ENCODE peak calls at places on chromosome 18, in seven cellular contexts. D, J, S, W, C, K and L are unnamed samples.

GRCh38 chr18:62486290-62486964 is 36.4 kb upstream of the ZCCHC2 start:
- DNase-seq in K (no peak), C (peak), S (no peak), W (no peak), J (peak), D (peak), L (no peak)

GRCh38 chr18:50276452-50276851 is 4.9 kb downstream of the MBD1 start:
- DNase-seq in W (no peak), J (no peak), S (no peak), C (no peak), D (no peak), K (no peak), L (no peak)

GRCh38 chr18:54233761-54234160 is 9.3 kb upstream of the MBD2 start:
- DNase-seq in W (no peak), S (no peak), D (no peak), C (no peak), J (no peak), K (no peak), L (no peak)

GRCh38 chr18:34709104-34709503 is 994 bp upstream of the DTNA start:
- DNase-seq in K (peak), S (no peak), J (peak), C (no peak), D (no peak), W (no peak), L (no peak)

GRCh38 chr18:75408554-75409506 is 18.7 kb downstream of the SMIM21 start:
- DNase-seq in C (no peak), W (no peak), D (no peak), K (no peak), S (no peak), J (peak), L (no peak)

GRCh38 chr18:48129621-48130082 is 199.2 kb upstream of the SMAD2 start:
- DNase-seq in J (no peak), K (no peak), W (peak), S (no peak), C (no peak), D (peak), L (no peak)

GRCh38 chr18:12255626-12256026 is 1.5 kb downstream of the CIDEA start:
- DNase-seq in W (no peak), D (no peak), J (peak), C (no peak), K (no peak), S (no peak), L (no peak)

GRCh38 chr18:45997689-45998088 is 30.6 kb upstream of the EPG5 start:
- DNase-seq in D (no peak), S (no peak), K (no peak), W (no peak), J (no peak), C (no peak), L (no peak)

GRCh38 chr18:66553824-66554223 is 50.1 kb downstream of the CDH19 start:
- DNase-seq in J (no peak), K (no peak), D (no peak), C (no peak), W (no peak), S (no peak), L (no peak)

GRCh38 chr18:36693931-36694661 is 134.7 kb downstream of the TPGS2 start:
- DNase-seq in D (no peak), J (peak), S (peak), C (peak), W (no peak), K (no peak), L (no peak)

GRCh38 chr18:61820842-61821241 is 72.0 kb downstream of the RNF152 start:
- DNase-seq in S (no peak), W (no peak), K (no peak), D (no peak), C (no peak), J (no peak), L (no peak)

GRCh38 chr18:59629894-59630293 is 67.3 kb downstream of the CCBE1 start:
- DNase-seq in J (no peak), C (no peak), K (no peak), D (no peak), W (no peak), S (no peak), L (no peak)

GRCh38 chr18:8380006-8380405 is 229.2 kb upstream of the RAB12 start:
- DNase-seq in J (no peak), K (no peak), W (no peak), D (no peak), C (no peak), S (no peak), L (no peak)

GRCh38 chr18:32454667-32455066 is 16.0 kb downstream of the GAREM1 start:
- DNase-seq in J (peak), C (no peak), W (no peak), K (no peak), S (no peak), D (no peak), L (no peak)

GRCh38 chr18:75127143-75128021 is 81.6 kb downstream of the PTGR3 start:
- DNase-seq in W (no peak), C (peak), K (no peak), S (no peak), J (no peak), D (no peak), L (no peak)

GRCh38 chr18:44744206-44745180 is 63.8 kb downstream of the SETBP1 start:
- DNase-seq in J (no peak), C (no peak), W (peak), K (peak), D (no peak), S (no peak), L (peak)

GRCh38 chr18:75406491-75407445 is 20.7 kb downstream of the SMIM21 start:
- DNase-seq in J (no peak), C (no peak), D (no peak), W (no peak), K (no peak), S (no peak), L (no peak)

GRCh38 chr18:8701546-8702118 is 3.7 kb upstream of the MTCL1 start:
- DNase-seq in C (no peak), D (no peak), S (no peak), W (no peak), K (no peak), J (peak), L (no peak)

GRCh38 chr18:45416168-45416567 is 199.1 kb upstream of the SLC14A2 start:
- DNase-seq in W (no peak), D (no peak), C (peak), S (peak), K (no peak), J (no peak), L (no peak)